ENCODE peak calls at places on chromosomes 7 and 10, in nine cellular contexts. B is tibial nerve; C is CD8-positive, alpha-beta T cell; O is ovary; R is Panc1; E is stomach; N is aorta; S is trophoblast cell; W is transverse colon. A is an unnamed sample.

GRCh38 chr10:60848126-60848525 is 69.8 kb downstream of the CDK1 start:
- DNase-seq in E (no peak), R (no peak), S (no peak), N (no peak), B (no peak), C (no peak), O (peak), W (no peak), A (no peak)

GRCh38 chr7:2299131-2299829 is 15.0 kb downstream of the SNX8 start:
- DNase-seq in E (no peak), S (no peak), O (no peak), R (no peak), N (no peak), B (no peak), W (no peak), C (no peak), A (no peak)

GRCh38 chr7:122303522-122303970 is 1.0 kb downstream of the FEZF1 start:
- DNase-seq in W (no peak), R (no peak), N (no peak), O (no peak), S (no peak), B (no peak), C (no peak), E (no peak), A (no peak)

GRCh38 chr10:10830316-10831061 is 187.2 kb upstream of the CELF2 start:
- DNase-seq in W (no peak), N (no peak), B (no peak), E (no peak), S (no peak), R (no peak), C (no peak), O (no peak), A (no peak)

GRCh38 chr7:16745645-16746044 is 7.9 kb upstream of the TSPAN13 start:
- DNase-seq in S (no peak), W (no peak), R (no peak), O (no peak), E (no peak), C (no peak), B (no peak), N (no peak), A (no peak)

GRCh38 chr7:42183547-42183946 is 53.5 kb downstream of the GLI3 start:
- DNase-seq in E (no peak), B (no peak), S (no peak), R (no peak), N (no peak), O (no peak), W (no peak), C (no peak), A (no peak)

GRCh38 chr7:84149573-84149972 is 45.0 kb downstream of the SEMA3A start:
- DNase-seq in R (no peak), B (no peak), S (no peak), E (no peak), N (no peak), O (no peak), C (no peak), W (no peak), A (no peak)

GRCh38 chr7:26060713-26061339 is 91.2 kb upstream of the NFE2L3 start:
- DNase-seq in E (no peak), C (no peak), N (no peak), W (no peak), S (no peak), O (no peak), R (no peak), B (no peak), A (no peak)

GRCh38 chr10:59668081-59668480 is 41.6 kb downstream of the SLC16A9 start:
- DNase-seq in E (no peak), O (no peak), C (no peak), B (no peak), W (no peak), N (no peak), S (no peak), R (no peak), A (no peak)

GRCh38 chr7:100629117-100629711 is 12.1 kb downstream of the TFR2 start:
- DNase-seq in S (peak), W (peak), R (no peak), E (peak), N (no peak), O (no peak), B (no peak), C (no peak), A (no peak)

GRCh38 chr7:55058314-55058713 is 39.5 kb downstream of the EGFR start:
- DNase-seq in B (no peak), N (no peak), E (no peak), S (no peak), R (no peak), W (no peak), O (no peak), C (no peak), A (no peak)

GRCh38 chr7:96547371-96547811 is 162.3 kb downstream of the SEM1 start:
- DNase-seq in O (no peak), B (no peak), R (no peak), W (no peak), C (no peak), N (no peak), S (peak), E (no peak), A (no peak)

GRCh38 chr7:112238852-112239610 is 32.5 kb downstream of the ZNF277 start:
- DNase-seq in E (no peak), N (no peak), W (no peak), B (no peak), R (no peak), S (peak), O (no peak), C (no peak), A (no peak)

GRCh38 chr7:45098983-45099839 is 10.4 kb upstream of the NACAD start:
- DNase-seq in R (no peak), W (no peak), O (no peak), C (no peak), S (no peak), N (peak), E (no peak), B (no peak), A (no peak)

GRCh38 chr10:88892223-88892967 is 12.3 kb downstream of the STAMBPL1 start:
- DNase-seq in N (no peak), E (no peak), B (no peak), C (no peak), R (no peak), O (no peak), W (no peak), S (no peak), A (no peak)

GRCh38 chr7:143331179-143331825 is 15.4 kb downstream of the CLCN1 start:
- DNase-seq in R (peak), E (peak), B (no peak), O (no peak), C (no peak), N (no peak), S (no peak), W (no peak), A (no peak)

GRCh38 chr7:104980969-104981670 is 32.9 kb upstream of the KMT2E start:
- DNase-seq in B (no peak), R (no peak), N (no peak), E (no peak), W (no peak), C (no peak), O (no peak), S (no peak), A (no peak)

GRCh38 chr10:94343159-94343558 is 19.6 kb downstream of the NOC3L start:
- DNase-seq in W (no peak), B (no peak), E (no peak), N (no peak), O (no peak), S (no peak), C (no peak), R (no peak), A (no peak)

GRCh38 chr10:88289342-88289741 is 293.8 kb downstream of the RNLS start:
- DNase-seq in B (no peak), O (no peak), W (no peak), N (no peak), S (no peak), R (no peak), C (no peak), E (no peak), A (no peak)

GRCh38 chr10:12690525-12691139 is 310.9 kb downstream of the CCDC3 start:
- DNase-seq in O (no peak), W (no peak), B (no peak), E (no peak), S (no peak), N (no peak), R (no peak), C (no peak), A (no peak)

GRCh38 chr10:99849525-99849924 is 67.1 kb downstream of the ABCC2 start:
- DNase-seq in E (no peak), N (no peak), S (no peak), W (no peak), O (no peak), B (no peak), R (no peak), C (no peak), A (no peak)

GRCh38 chr7:134784251-134785049 is 5.0 kb downstream of the CALD1 start:
- DNase-seq in S (no peak), E (no peak), W (no peak), R (no peak), N (peak), B (no peak), C (no peak), O (no peak), A (no peak)

GRCh38 chr7:27101188-27101905 is 1.1 kb downstream of the HOXA2 start:
- DNase-seq in B (no peak), C (no peak), N (no peak), E (no peak), S (no peak), W (no peak), O (peak), R (no peak), A (no peak)

GRCh38 chr7:28389504-28390385 is 22.6 kb upstream of the CREB5 start:
- DNase-seq in W (no peak), C (no peak), E (no peak), S (no peak), R (no peak), N (no peak), B (no peak), O (no peak), A (no peak)

GRCh38 chr7:36784991-36785940 is 61.0 kb upstream of the AOAH start:
- DNase-seq in W (peak), E (peak), R (no peak), B (no peak), S (no peak), O (no peak), N (no peak), C (peak), A (no peak)

GRCh38 chr7:46633816-46634215 is 712.7 kb upstream of the IGFBP3 start:
- DNase-seq in R (no peak), O (no peak), C (no peak), B (no peak), E (no peak), S (no peak), W (no peak), N (no peak), A (no peak)

GRCh38 chr7:79090543-79090942 is 362.9 kb downstream of the MAGI2 start:
- DNase-seq in R (no peak), S (no peak), E (no peak), B (no peak), C (no peak), W (no peak), N (no peak), O (no peak), A (no peak)

GRCh38 chr7:155052982-155053381 is 17.1 kb upstream of the HTR5A start:
- DNase-seq in S (peak), W (no peak), O (no peak), B (no peak), R (no peak), E (no peak), N (no peak), C (no peak), A (no peak)

GRCh38 chr7:26853788-26854393 is 10.5 kb downstream of the SKAP2 start:
- DNase-seq in C (no peak), N (no peak), S (no peak), W (no peak), R (no peak), E (no peak), O (no peak), B (no peak), A (no peak)

GRCh38 chr7:1386623-1387220 is 72.5 kb downstream of the MICALL2 start:
- DNase-seq in E (no peak), B (no peak), R (no peak), O (no peak), N (no peak), C (no peak), S (no peak), W (no peak), A (no peak)

GRCh38 chr7:44676776-44677175 is 70.3 kb downstream of the OGDH start:
- DNase-seq in B (no peak), E (no peak), R (no peak), N (no peak), C (no peak), O (no peak), W (no peak), S (no peak), A (no peak)

GRCh38 chr7:19920705-19921104 is 147.3 kb upstream of the TMEM196 start:
- DNase-seq in E (no peak), N (no peak), R (no peak), W (no peak), O (no peak), S (no peak), C (no peak), B (no peak), A (no peak)

GRCh38 chr7:28684729-28685211 is 272.5 kb downstream of the CREB5 start:
- DNase-seq in B (no peak), C (no peak), O (no peak), N (no peak), R (no peak), W (no peak), S (no peak), E (no peak), A (no peak)

GRCh38 chr7:143300959-143301617 is 12.9 kb downstream of the CASP2 start:
- DNase-seq in O (no peak), N (no peak), S (no peak), E (no peak), C (no peak), W (no peak), B (no peak), R (no peak), A (no peak)

GRCh38 chr10:43348511-43349312 is 22.7 kb upstream of the FXYD4 start:
- DNase-seq in B (peak), R (peak), W (peak), N (peak), S (peak), C (peak), E (peak), O (peak), A (peak)

GRCh38 chr10:101018600-101019439 is 12.1 kb downstream of the PDZD7 start:
- DNase-seq in E (peak), O (peak), B (peak), S (peak), N (peak), R (no peak), C (peak), W (peak), A (peak)

GRCh38 chr7:50720295-50720694 is 62.4 kb downstream of the GRB10 start:
- DNase-seq in E (no peak), R (no peak), W (no peak), N (no peak), O (no peak), S (no peak), B (no peak), C (no peak), A (no peak)

GRCh38 chr10:116521424-116522305 is 24.1 kb upstream of the PNLIP start:
- DNase-seq in W (peak), E (no peak), R (peak), B (no peak), S (peak), C (no peak), N (no peak), O (no peak), A (no peak)

GRCh38 chr10:43396061-43396927 is 12.7 kb downstream of the HNRNPF start:
- DNase-seq in C (peak), N (peak), R (no peak), S (peak), B (peak), O (peak), W (peak), E (peak), A (peak)

DNA sequence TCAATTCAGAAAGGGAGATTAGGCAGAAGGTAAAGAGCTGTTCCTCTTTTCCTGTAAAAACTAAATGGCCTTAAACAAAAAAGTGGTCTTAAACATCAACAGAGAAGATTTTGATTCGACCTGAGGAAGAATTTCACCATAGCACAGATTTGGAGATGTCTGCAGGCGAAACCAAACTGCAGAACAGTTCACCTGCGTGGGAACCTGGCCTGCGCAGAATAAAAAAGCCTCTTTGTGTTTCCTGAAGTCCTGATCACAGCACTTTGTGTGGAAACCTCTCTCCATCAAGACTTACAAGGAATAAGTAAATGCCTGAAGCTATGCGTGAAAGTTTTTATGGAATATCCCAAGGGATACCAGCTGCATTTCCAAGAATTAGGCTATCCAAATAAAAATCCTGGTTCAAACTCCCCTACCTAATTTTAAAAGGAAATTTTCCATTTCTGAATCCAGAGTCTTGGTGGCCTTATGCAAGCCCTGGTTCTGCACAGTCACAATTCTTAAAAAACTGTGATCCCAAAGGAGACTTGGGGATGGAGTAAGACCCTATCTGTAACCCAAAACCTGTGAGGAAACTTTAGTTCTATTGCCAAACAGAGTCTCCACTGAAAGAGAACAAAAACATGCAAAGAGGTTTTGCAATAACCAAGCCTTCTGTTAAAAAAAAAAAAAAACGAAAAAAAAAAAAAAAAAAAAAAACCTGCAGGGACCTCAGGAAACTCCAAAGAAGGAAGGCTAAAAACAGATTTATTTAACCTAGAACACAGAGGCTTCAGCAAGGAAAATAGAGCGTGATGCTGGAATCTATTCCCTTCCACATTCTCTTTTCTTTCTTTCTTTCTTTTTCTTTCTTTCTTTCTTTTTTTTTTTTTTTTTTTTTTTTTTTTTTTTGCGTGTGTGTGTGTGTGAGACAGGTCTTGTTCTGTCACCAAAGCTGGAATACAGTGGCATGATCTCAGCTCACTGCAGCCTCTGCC is 10.4 kb downstream of the CALML3 start:
- DNase-seq in N (peak), S (no peak), W (no peak), B (no peak), E (no peak), C (no peak), O (peak), R (no peak), A (no peak)
- H3K27ac ChIP-seq in N (peak), S (peak), W (peak), B (peak), E (peak), C (no peak), O (peak), R (no peak), A (no peak)

GRCh38 chr7:152733286-152733934 is 26.1 kb upstream of the ACTR3B start:
- DNase-seq in N (no peak), E (no peak), O (no peak), S (no peak), B (no peak), C (no peak), R (no peak), W (no peak), A (no peak)
- H3K27ac ChIP-seq in N (no peak), E (no peak), O (no peak), S (no peak), B (no peak), C (no peak), R (no peak), W (no peak), A (no peak)

DNA sequence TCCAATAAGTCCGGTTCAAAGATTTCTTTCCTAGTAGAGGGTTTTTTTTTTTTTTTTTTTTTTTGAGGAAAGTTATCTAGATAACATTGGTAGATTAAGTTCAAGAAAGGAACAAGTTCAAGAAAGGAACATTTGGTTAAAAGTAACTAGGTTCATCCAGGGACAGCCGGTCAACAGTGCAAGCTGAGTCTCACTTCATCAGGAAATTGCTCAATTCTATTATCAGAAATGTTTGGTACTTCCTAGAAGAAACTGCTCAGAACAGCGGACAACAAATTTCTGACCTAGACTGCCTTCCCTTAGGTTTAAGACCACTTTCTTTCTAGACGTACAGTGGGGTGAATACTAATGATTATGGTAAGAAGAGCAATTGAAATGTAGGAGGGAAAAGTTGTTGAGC is 3.7 kb upstream of the IL2RA start:
- DNase-seq in C (no peak), R (no peak), N (no peak), W (no peak), B (no peak), S (no peak), E (peak), O (no peak), A (no peak)
- H3K27ac ChIP-seq in C (no peak), R (no peak), N (no peak), W (peak), B (no peak), S (no peak), E (peak), O (no peak), A (peak)

GRCh38 chr7:82609746-82610145 is 166.2 kb upstream of the CACNA2D1 start:
- DNase-seq in O (no peak), N (no peak), W (no peak), E (no peak), B (no peak), R (no peak), S (no peak), C (no peak), A (no peak)

GRCh38 chr7:82617156-82617555 is 173.6 kb upstream of the CACNA2D1 start:
- DNase-seq in C (no peak), W (no peak), R (no peak), S (no peak), E (no peak), N (no peak), B (no peak), O (no peak), A (no peak)

GRCh38 chr7:82616059-82616723 is 172.6 kb upstream of the CACNA2D1 start:
- DNase-seq in W (no peak), R (no peak), S (no peak), B (no peak), E (no peak), O (no peak), C (no peak), N (no peak), A (no peak)

DNA sequence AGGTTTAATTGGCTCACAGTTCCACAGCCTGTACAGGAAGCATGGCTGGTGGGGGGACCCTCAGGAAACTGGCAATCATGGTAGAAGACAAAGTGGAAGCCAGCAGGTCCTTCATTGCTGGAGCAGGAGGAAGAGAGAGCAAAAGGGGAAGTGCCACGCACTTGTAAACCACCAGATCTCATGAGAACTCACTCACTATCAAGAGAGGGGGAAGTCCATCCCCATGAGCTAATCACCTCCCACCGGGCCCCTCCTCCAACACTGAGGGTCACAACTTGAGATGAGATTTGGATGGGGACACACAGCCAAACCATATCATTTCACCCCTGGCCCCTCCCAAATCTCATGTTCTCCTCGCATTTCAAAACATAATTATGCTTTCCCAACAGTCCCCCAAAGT is 171.9 kb upstream of the CACNA2D1 start:
- DNase-seq in C (no peak), O (no peak), R (no peak), N (no peak), E (no peak), W (no peak), B (no peak), S (no peak), A (no peak)
- H3K27ac ChIP-seq in C (no peak), O (no peak), R (no peak), N (no peak), E (no peak), W (no peak), B (no peak), S (no peak), A (no peak)